ENCODE peak calls at places on chromosomes 13 and 19, in four cellular contexts. B is AG09319, J is cardiac septum, Z is activated T-cell treated with anti-CD3 and anti-CD28 coated beads for 1 hour. E is an unnamed sample.

GRCh38 chr13:71866173-71867091 is 572 bp downstream of the DACH1 start:
- DNase-seq in J (no peak), B (no peak), Z (no peak), E (peak; percentile 26)

GRCh38 chr19:54199401-54199800 is 1.3 kb upstream of the RPS9 start:
- DNase-seq in Z (no peak), B (no peak), J (no peak), E (no peak)

GRCh38 chr19:16871870-16872269 is 16.9 kb upstream of the F2RL3 start:
- DNase-seq in B (no peak), Z (no peak), J (no peak), E (no peak)

GRCh38 chr13:20823071-20823470 is 49.3 kb upstream of the EEF1AKMT1 start:
- DNase-seq in B (no peak), J (no peak), Z (no peak), E (no peak)

GRCh38 chr13:51618626-51619025 is 34.4 kb downstream of the WDFY2 start:
- DNase-seq in Z (no peak), J (no peak), B (no peak), E (no peak)

GRCh38 chr19:10718205-10719196 is 622 bp downstream of the DNM2 start:
- DNase-seq in Z (peak; percentile 35), B (no peak), J (peak; percentile 79), E (peak; percentile 66)

GRCh38 chr19:14102102-14102696 is 11.6 kb upstream of the SAMD1 start:
- DNase-seq in J (no peak), Z (no peak), B (no peak), E (no peak)

GRCh38 chr19:32313866-32314265 is 31.5 kb upstream of the ZNF507 start:
- DNase-seq in B (no peak), Z (no peak), J (no peak), E (no peak)

GRCh38 chr13:26941345-26942174 is 181.0 kb upstream of the GPR12 start:
- DNase-seq in J (no peak), Z (no peak), B (no peak), E (no peak)

GRCh38 chr19:10074153-10074552 is 12.0 kb upstream of the SHFL start:
- DNase-seq in J (no peak), B (no peak), Z (peak; percentile 18), E (peak; percentile 21)

GRCh38 chr13:84553252-84553651 is 671.0 kb upstream of the SLITRK1 start:
- DNase-seq in Z (no peak), J (no peak), B (no peak), E (no peak)

GRCh38 chr13:38430761-38431160 is 81.1 kb downstream of the UFM1 start:
- DNase-seq in Z (no peak), J (no peak), B (no peak), E (no peak)

GRCh38 chr13:34462843-34463242 is 479.2 kb upstream of the NBEA start:
- DNase-seq in B (no peak), Z (no peak), J (no peak), E (no peak)

GRCh38 chr19:9667898-9668297 is 7.0 kb downstream of the ZNF562 start:
- DNase-seq in Z (no peak), B (no peak), J (no peak), E (no peak)

GRCh38 chr19:6216236-6216995 is 63.4 kb downstream of the MLLT1 start:
- DNase-seq in J (no peak), Z (no peak), B (no peak), E (no peak)

GRCh38 chr19:55345101-55345817 is 5.6 kb downstream of the KMT5C start:
- DNase-seq in B (no peak), Z (no peak), J (no peak), E (no peak)

GRCh38 chr13:39056018-39056417 is 17.8 kb downstream of the NHLRC3 start:
- DNase-seq in J (no peak), Z (no peak), B (no peak), E (no peak)

GRCh38 chr19:14337510-14337909 is 43.7 kb upstream of the ADGRE5 start:
- DNase-seq in J (no peak), B (no peak), Z (peak; percentile 29), E (peak; percentile 62)

GRCh38 chr19:794989-795658 is 2.1 kb upstream of the PTBP1 start:
- DNase-seq in J (no peak), Z (no peak), B (no peak), E (no peak)

E was measured in DND-41.